ENCODE peak calls at places on chromosomes 16 and 17, in four cellular contexts. P is K562, D is HepG2, F is WTC11. Q is an unnamed sample.

GRCh38 chr17:18033442-18034099 is 5.4 kb downstream of the ATPAF2 start:
- DNase-seq in P (peak), D (peak), F (no peak), Q (peak)

GRCh38 chr17:57165754-57166153 is 80.7 kb downstream of the AKAP1 start:
- DNase-seq in P (no peak), D (no peak), F (no peak), Q (no peak)

GRCh38 chr16:16073884-16074781 is 124.7 kb downstream of the ABCC1 start:
- DNase-seq in P (no peak), D (peak), F (peak), Q (no peak)

GRCh38 chr17:57091186-57091618 is 6.2 kb downstream of the AKAP1 start:
- DNase-seq in P (no peak), D (no peak), F (no peak), Q (no peak)

GRCh38 chr16:87723224-87723619 is 42.6 kb downstream of the KLHDC4 start:
- DNase-seq in P (peak), D (no peak), F (no peak), Q (no peak)

GRCh38 chr17:77644981-77645380 is 313.5 kb upstream of the TNRC6C start:
- DNase-seq in P (peak), D (no peak), F (peak), Q (peak)

GRCh38 chr16:68445458-68445857 is 2.9 kb downstream of the SMPD3 start:
- DNase-seq in P (peak), D (peak), F (peak), Q (peak)

GRCh38 chr16:86930663-86931062 is 352.3 kb downstream of the FOXL1 start:
- DNase-seq in P (no peak), D (no peak), F (no peak), Q (no peak)

GRCh38 chr17:145671-146541 is 8.5 kb downstream of the SCGB1C2 start:
- DNase-seq in P (no peak), D (no peak), F (no peak), Q (no peak)

GRCh38 chr16:88010971-88011483 is 59.8 kb downstream of the BANP start:
- DNase-seq in P (no peak), D (no peak), F (no peak), Q (no peak)

GRCh38 chr17:31155208-31155810 is 60.5 kb downstream of the NF1 start:
- DNase-seq in P (no peak), D (no peak), F (no peak), Q (no peak)

GRCh38 chr17:10083864-10084263 is 114.5 kb downstream of the GAS7 start:
- DNase-seq in P (no peak), D (no peak), F (no peak), Q (no peak)

GRCh38 chr17:57586099-57586702 is 158.9 kb downstream of the CCDC182 start:
- DNase-seq in P (no peak), D (no peak), F (no peak), Q (no peak)

GRCh38 chr17:20278805-20279204 is 188.5 kb downstream of the LGALS9B start:
- DNase-seq in P (no peak), D (no peak), F (no peak), Q (no peak)

GRCh38 chr17:49035470-49036269 is 38.5 kb downstream of the IGF2BP1 start:
- DNase-seq in P (peak), D (no peak), F (peak), Q (peak)

GRCh38 chr16:67104061-67104460 is 5.7 kb upstream of the PHAF1 start:
- DNase-seq in P (peak), D (peak), F (peak), Q (peak)

GRCh38 chr17:19244796-19245195 is 7.6 kb downstream of the EPN2 start:
- DNase-seq in P (no peak), D (no peak), F (no peak), Q (no peak)

GRCh38 chr17:44829558-44830358 is at the start of gene GJC1:
- DNase-seq in P (peak), D (no peak), F (peak), Q (peak)

GRCh38 chr16:60485877-60486489 is 1550.3 kb downstream of the CDH8 start:
- DNase-seq in P (no peak), D (no peak), F (no peak), Q (no peak)

GRCh38 chr17:45317113-45317820 is 447 bp upstream of the MAP3K14 start:
- DNase-seq in P (peak), D (peak), F (peak), Q (peak)

GRCh38 chr16:50808929-50809538 is 67.1 kb downstream of the CYLD start:
- DNase-seq in P (no peak), D (no peak), F (no peak), Q (no peak)

GRCh38 chr16:85600905-85601639 is 12.1 kb upstream of the GSE1 start:
- DNase-seq in P (no peak), D (no peak), F (no peak), Q (no peak)

GRCh38 chr17:27654654-27655524 is 23.9 kb downstream of the LGALS9 start:
- DNase-seq in P (peak), D (peak), F (peak), Q (peak)

GRCh38 chr17:40678902-40679522 is 14.0 kb upstream of the KRT222 start:
- DNase-seq in P (no peak), D (no peak), F (no peak), Q (no peak)

GRCh38 chr16:28879841-28880588 is 1.7 kb downstream of the ATP2A1 start:
- DNase-seq in P (peak), D (no peak), F (peak), Q (peak)

GRCh38 chr17:36994438-36994837 is 45.7 kb downstream of the AATF start:
- DNase-seq in P (no peak), D (no peak), F (no peak), Q (no peak)

GRCh38 chr17:44556114-44556853 is 1.0 kb upstream of the FZD2 start:
- DNase-seq in P (peak), D (peak), F (peak), Q (peak)

GRCh38 chr16:55842369-55843104 is 9.6 kb upstream of the CES1 start:
- DNase-seq in P (peak), D (peak), F (no peak), Q (peak)
- TF ChIP-seq ELF4 in P (no peak), D (no peak), F (no peak), Q (no peak)

DNA sequence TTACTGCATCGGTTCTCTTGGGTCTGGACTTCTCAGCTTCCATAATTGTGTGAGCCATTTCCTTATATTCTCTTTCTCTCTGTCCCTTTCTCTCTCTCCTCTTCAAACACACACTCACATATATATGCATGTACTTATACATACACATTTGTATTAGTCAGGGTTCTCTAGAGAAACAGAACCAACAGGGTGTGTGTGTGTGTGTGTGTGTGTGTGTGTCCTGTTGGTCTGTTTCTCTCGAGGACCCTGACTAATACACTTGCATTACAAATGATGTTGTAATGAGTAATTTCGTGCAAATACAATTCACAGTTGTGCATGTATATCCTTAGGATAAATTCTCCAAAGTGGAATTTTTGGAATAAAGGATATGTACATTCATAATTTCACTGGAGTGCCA is 115.3 kb downstream of the NPIPB5 start:
- DNase-seq in P (no peak), D (no peak), F (no peak), Q (no peak)
- TF ChIP-seq ELF4 in P (no peak), D (no peak), F (no peak), Q (no peak)

DNA sequence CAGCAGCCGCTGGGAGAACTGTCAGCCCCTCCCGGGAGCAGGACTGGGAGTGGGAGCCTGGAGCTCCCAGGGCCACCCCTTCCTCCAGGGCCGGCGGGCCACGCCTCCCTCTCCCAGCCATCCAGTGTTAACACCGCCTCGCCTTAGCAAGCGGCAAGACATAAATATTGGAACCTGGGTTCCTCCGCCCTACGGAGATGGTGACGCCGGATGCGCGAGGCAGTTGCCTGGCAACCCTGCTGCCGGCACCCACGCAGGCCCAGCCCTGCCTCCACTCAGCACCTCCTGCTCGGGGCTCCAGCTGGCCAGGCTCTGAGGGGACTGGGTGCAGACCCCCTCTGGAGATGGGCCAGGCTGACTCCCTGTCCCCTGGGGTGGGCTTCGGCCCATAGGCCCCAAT is 27.4 kb upstream of the CACNA1H start:
- DNase-seq in P (peak), D (no peak), F (no peak), Q (no peak)
- TF ChIP-seq ELF4 in P (no peak), D (no peak), F (no peak), Q (no peak)

DNA sequence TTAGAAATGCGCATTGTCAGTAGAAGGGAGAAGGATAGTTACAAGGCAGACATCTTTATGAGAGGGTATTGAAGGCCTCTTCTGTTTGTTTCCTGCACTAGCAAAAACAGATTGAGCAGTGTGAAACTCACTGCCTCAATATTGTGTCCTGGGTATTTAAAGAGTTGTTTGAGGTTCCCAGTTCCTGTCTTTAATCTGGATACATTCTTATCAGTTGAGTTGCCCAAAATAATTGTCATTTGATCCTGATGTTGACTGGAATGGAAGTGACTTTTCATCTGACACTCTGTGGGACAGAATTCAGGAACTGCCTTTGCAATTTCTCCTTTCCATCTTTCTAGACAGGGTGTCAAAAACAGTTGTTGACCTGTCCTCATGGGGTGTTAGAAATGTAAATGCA is 1.7 kb downstream of the ATP6V0A1 start:
- DNase-seq in P (no peak), D (no peak), F (no peak), Q (no peak)
- TF ChIP-seq ELF4 in P (no peak), D (no peak), F (no peak), Q (no peak)

GRCh38 chr17:1377334-1377733 is 22.7 kb downstream of the YWHAE start:
- DNase-seq in P (no peak), D (no peak), F (no peak), Q (no peak)

GRCh38 chr17:1373710-1374237 is 26.2 kb downstream of the YWHAE start:
- DNase-seq in P (no peak), D (no peak), F (no peak), Q (no peak)

GRCh38 chr17:1374426-1375177 is 25.4 kb downstream of the YWHAE start:
- DNase-seq in P (no peak), D (no peak), F (no peak), Q (no peak)

GRCh38 chr17:1376061-1376460 is 24.0 kb downstream of the YWHAE start:
- DNase-seq in P (no peak), D (no peak), F (no peak), Q (no peak)

GRCh38 chr17:1375615-1376014 is 24.4 kb downstream of the YWHAE start:
- DNase-seq in P (no peak), D (no peak), F (no peak), Q (no peak)
- TF ChIP-seq ELF4 in P (no peak), D (no peak), F (no peak), Q (no peak)

Q was measured in HEK293T.